ENCODE peak calls at places on chromosomes 13 and 19, in eight cellular contexts. Q is WERI-Rb-1, D is neuronal stem cell, I is SK-N-SH, N is psoas muscle, H is PC-9, E is spleen, P is iPS DF 6.9. U is an unnamed sample.

GRCh38 chr13:20332361-20333096 is 100.4 kb upstream of the GJB6 start:
- DNase-seq in E (no peak), N (peak), Q (no peak), H (no peak), P (no peak), D (no peak), I (no peak), U (no peak)

GRCh38 chr19:17073869-17074627 is 1.2 kb downstream of the HAUS8 start:
- DNase-seq in I (no peak), D (no peak), H (no peak), E (peak), N (no peak), Q (no peak), P (no peak), U (no peak)

GRCh38 chr19:47608908-47609879 is at the start of gene BICRA:
- DNase-seq in N (peak), P (no peak), D (peak), Q (peak), H (peak), E (peak), I (peak), U (peak)

GRCh38 chr13:73337511-73337910 is 278.7 kb downstream of the KLF5 start:
- DNase-seq in N (no peak), D (no peak), H (no peak), P (no peak), E (no peak), I (no peak), Q (no peak), U (no peak)

GRCh38 chr19:1445932-1446712 is 3.8 kb upstream of the APC2 start:
- DNase-seq in D (peak), I (peak), H (no peak), N (no peak), Q (peak), E (no peak), P (no peak), U (peak)

GRCh38 chr13:31199849-31200635 is at the start of gene B3GLCT:
- DNase-seq in I (peak), D (peak), P (peak), E (peak), N (peak), H (peak), Q (peak), U (peak)

GRCh38 chr19:27647423-27647822 is 1565.5 kb downstream of the UQCRFS1 start:
- DNase-seq in Q (no peak), N (no peak), D (no peak), P (no peak), H (no peak), I (no peak), E (no peak), U (no peak)

GRCh38 chr19:7926021-7926726 is at the start of gene CTXN1:
- DNase-seq in H (no peak), N (peak), E (peak), P (no peak), D (peak), Q (peak), I (peak), U (peak)

GRCh38 chr19:13884726-13885591 is 8.0 kb downstream of the NANOS3 start:
- DNase-seq in I (peak), E (no peak), P (no peak), D (no peak), H (no peak), Q (no peak), N (no peak), U (peak)

GRCh38 chr13:21752501-21752900 is 81.6 kb downstream of the FGF9 start:
- DNase-seq in I (no peak), N (no peak), Q (no peak), D (no peak), P (no peak), E (no peak), H (no peak), U (no peak)

GRCh38 chr13:66948910-66949309 is 281.2 kb downstream of the PCDH9 start:
- DNase-seq in Q (no peak), I (no peak), E (no peak), H (no peak), P (no peak), N (no peak), D (no peak), U (no peak)

GRCh38 chr19:37719927-37720265 is 335 bp upstream of the ZNF607 start:
- DNase-seq in N (no peak), H (no peak), Q (no peak), P (no peak), I (no peak), D (no peak), E (no peak), U (no peak)

GRCh38 chr19:1873524-1874473 is 10.4 kb upstream of the KLF16 start:
- DNase-seq in H (no peak), I (peak), Q (no peak), E (peak), D (no peak), P (no peak), N (peak), U (peak)

GRCh38 chr19:709965-710714 is 1.4 kb downstream of the PALM start:
- DNase-seq in D (no peak), N (peak), I (peak), P (no peak), H (no peak), Q (peak), E (no peak), U (no peak)

GRCh38 chr19:3053218-3053621 is 9.1 kb downstream of the TLE5 start:
- DNase-seq in P (no peak), Q (no peak), N (no peak), E (no peak), I (no peak), D (no peak), H (no peak), U (no peak)
- H3K27ac ChIP-seq in P (no peak), Q (peak), N (no peak), E (no peak), I (no peak), D (no peak), H (no peak), U (no peak)

GRCh38 chr13:76885203-76886004 is 801 bp downstream of the KCTD12 start:
- DNase-seq in N (peak), I (peak), Q (peak), E (peak), D (peak), P (no peak), H (no peak), U (peak)

GRCh38 chr13:76886292-76887061 is at the start of gene KCTD12:
- DNase-seq in D (peak), Q (peak), H (no peak), E (peak), P (no peak), N (peak), I (peak), U (peak)

GRCh38 chr13:76887070-76887563 is 912 bp upstream of the KCTD12 start:
- DNase-seq in H (no peak), P (no peak), I (peak), D (peak), E (peak), Q (no peak), N (no peak), U (no peak)

GRCh38 chr13:76884571-76885202 is 1.5 kb downstream of the KCTD12 start:
- DNase-seq in I (peak), H (no peak), N (no peak), D (no peak), P (no peak), E (no peak), Q (no peak), U (no peak)

DNA sequence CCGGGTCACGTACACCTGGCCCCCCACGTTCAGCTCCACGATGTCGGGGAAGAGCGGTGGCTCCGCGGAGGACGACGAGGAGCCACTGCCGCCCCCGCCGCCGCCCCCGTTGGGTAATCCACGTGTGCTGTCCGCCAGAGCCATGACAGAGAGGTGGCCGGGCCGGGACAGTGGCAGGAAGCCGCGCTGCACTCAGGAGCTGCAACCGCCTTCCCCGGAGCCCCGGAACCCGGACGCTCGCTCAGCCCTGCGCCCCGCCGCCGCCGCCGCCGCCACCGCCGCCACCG is 257 bp downstream of the KCTD12 start:
- DNase-seq in H (no peak), N (no peak), P (no peak), I (no peak), D (peak), E (no peak), Q (no peak), U (no peak)
- H3K27ac ChIP-seq in H (no peak), N (peak), P (no peak), I (no peak), D (no peak), E (peak), Q (no peak), U (peak)

GRCh38 chr13:76973920-76974617 is 17.8 kb upstream of the CLN5 start:
- DNase-seq in N (no peak), Q (no peak), H (no peak), E (no peak), I (no peak), D (no peak), P (no peak), U (no peak)
- H3K27ac ChIP-seq in N (no peak), Q (no peak), H (no peak), E (no peak), I (no peak), D (no peak), P (no peak), U (no peak)

DNA sequence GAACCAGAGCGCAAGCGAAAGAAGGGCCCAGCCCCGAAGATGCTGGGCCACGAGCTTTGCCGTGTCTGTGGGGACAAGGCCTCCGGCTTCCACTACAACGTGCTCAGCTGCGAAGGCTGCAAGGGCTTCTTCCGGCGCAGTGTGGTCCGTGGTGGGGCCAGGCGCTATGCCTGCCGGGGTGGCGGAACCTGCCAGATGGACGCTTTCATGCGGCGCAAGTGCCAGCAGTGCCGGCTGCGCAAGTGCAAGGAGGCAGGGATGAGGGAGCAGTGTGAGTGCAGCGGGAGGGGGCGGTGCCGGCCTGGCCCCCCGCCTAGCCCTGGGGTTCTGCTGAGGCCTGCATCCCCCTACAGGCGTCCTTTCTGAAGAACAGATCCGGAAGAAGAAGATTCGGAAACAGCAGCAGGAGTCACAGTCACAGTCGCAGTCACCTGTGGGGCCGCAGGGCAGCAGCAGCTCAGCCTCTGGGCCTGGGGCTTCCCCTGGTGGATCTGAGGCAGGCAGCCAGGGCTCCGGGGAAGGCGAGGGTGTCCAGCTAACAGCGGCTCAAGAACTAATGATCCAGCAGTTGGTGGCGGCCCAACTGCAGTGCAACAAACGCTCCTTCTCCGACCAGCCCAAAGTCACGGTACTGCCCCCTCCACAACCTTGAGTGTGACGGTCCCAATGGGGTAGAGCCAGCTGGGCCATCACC is 2.1 kb downstream of the NR1H2 start:
- DNase-seq in Q (no peak), D (no peak), I (no peak), P (no peak), N (no peak), H (no peak), E (peak), U (no peak)
- H3K27ac ChIP-seq in Q (no peak), D (no peak), I (no peak), P (no peak), N (no peak), H (no peak), E (no peak), U (no peak)

DNA sequence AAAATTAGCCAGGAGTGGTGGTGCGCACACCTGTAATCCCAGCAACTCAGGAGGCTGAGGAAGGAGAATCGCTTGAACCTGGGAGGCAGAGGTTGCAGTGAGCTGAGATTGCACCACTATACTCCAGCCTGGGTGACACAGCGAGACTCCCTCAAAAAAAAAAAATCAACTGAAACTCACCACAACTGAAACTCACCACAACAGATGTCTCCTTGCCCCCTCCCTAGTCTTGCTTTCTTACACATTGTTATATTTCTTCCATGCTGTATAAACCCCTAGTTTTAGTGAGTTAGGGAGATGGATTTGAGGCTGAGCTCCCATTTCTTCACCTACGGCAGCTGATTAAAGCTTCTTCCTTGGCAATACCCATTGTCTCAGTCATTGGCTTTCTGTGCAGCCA is 3.3 kb downstream of the ZIM3 start:
- DNase-seq in I (no peak), E (no peak), H (no peak), P (no peak), Q (no peak), N (no peak), D (no peak), U (no peak)
- H3K27ac ChIP-seq in I (no peak), E (no peak), H (no peak), P (no peak), Q (no peak), N (no peak), D (no peak), U (no peak)

GRCh38 chr13:113845055-113845454 is 18.8 kb downstream of the GAS6 start:
- DNase-seq in I (no peak), P (no peak), E (peak), N (no peak), Q (peak), H (no peak), D (no peak), U (peak)
- H3K27ac ChIP-seq in I (no peak), P (no peak), E (no peak), N (no peak), Q (no peak), H (no peak), D (no peak), U (peak)